ENCODE peak calls at places on chromosomes 12 and 14, in four cellular contexts. M is left lung, U is heart right ventricle, C is neural progenitor cell. W is an unnamed sample.
A peak's percentile ranks its signal among the peaks of the same experiment; 100 is the strongest.

GRCh38 chr12:105554223-105554678 is 223.8 kb downstream of the C12orf75 start:
- DNase-seq in M (no peak), U (no peak), C (peak; percentile 70), W (no peak)

GRCh38 chr12:111578276-111578970 is 20.7 kb downstream of the ATXN2 start:
- DNase-seq in M (no peak), U (no peak), C (no peak), W (peak; percentile 72)

GRCh38 chr14:92014014-92014413 is 25.8 kb downstream of the TRIP11 start:
- DNase-seq in M (no peak), U (no peak), C (no peak), W (peak; percentile 16)

GRCh38 chr12:3553681-3554546 is 62.9 kb downstream of the PRMT8 start:
- DNase-seq in M (no peak), U (no peak), C (peak; percentile 38), W (no peak)

GRCh38 chr12:11837318-11837934 is 188.0 kb downstream of the ETV6 start:
- DNase-seq in M (no peak), U (no peak), C (no peak), W (no peak)

GRCh38 chr12:14418526-14418925 is 53.0 kb downstream of the ATF7IP start:
- DNase-seq in M (no peak), U (no peak), C (no peak), W (peak; percentile 34)

GRCh38 chr14:76056128-76056527 is 70.6 kb downstream of the IFT43 start:
- DNase-seq in M (no peak), U (no peak), C (no peak), W (no peak)

GRCh38 chr12:15268927-15269552 is 47.8 kb upstream of the RERG start:
- DNase-seq in M (no peak), U (no peak), C (peak; percentile 73), W (peak; percentile 68)

GRCh38 chr12:57377103-57377840 is 53.6 kb downstream of the R3HDM2 start:
- DNase-seq in M (no peak), U (no peak), C (no peak), W (no peak)

GRCh38 chr14:88605594-88605993 is 42.8 kb downstream of the ZC3H14 start:
- DNase-seq in M (no peak), U (no peak), C (no peak), W (no peak)

GRCh38 chr12:82627799-82628198 is 58.9 kb upstream of the TMTC2 start:
- DNase-seq in M (no peak), U (no peak), C (peak; percentile 64), W (peak; percentile 38)

GRCh38 chr12:114320101-114320500 is 85.8 kb downstream of the TBX5 start:
- DNase-seq in M (no peak), U (no peak), C (no peak), W (no peak)

GRCh38 chr12:68235576-68235975 is 10.0 kb upstream of the IL26 start:
- DNase-seq in M (no peak), U (no peak), C (no peak), W (no peak)

GRCh38 chr12:114406326-114407033 is 536 bp upstream of the TBX5 start:
- DNase-seq in M (no peak), U (no peak), C (peak; percentile 66), W (peak; percentile 58)

GRCh38 chr12:93509506-93509905 is 42.2 kb downstream of the MRPL42 start:
- DNase-seq in M (no peak), U (no peak), C (no peak), W (no peak)

GRCh38 chr12:13362260-13362841 is 165.8 kb downstream of the EMP1 start:
- DNase-seq in M (no peak), U (peak; percentile 34), C (peak; percentile 83), W (peak; percentile 45)

GRCh38 chr14:36293824-36294223 is 26.6 kb downstream of the MBIP start:
- DNase-seq in M (no peak), U (no peak), C (no peak), W (peak; percentile 84)

GRCh38 chr12:12859690-12860089 is 31.7 kb upstream of the GPRC5A start:
- DNase-seq in M (no peak), U (no peak), C (no peak), W (no peak)

GRCh38 chr12:112261559-112261958 is 120.7 kb downstream of the HECTD4 start:
- DNase-seq in M (no peak), U (no peak), C (peak; percentile 27), W (no peak)

GRCh38 chr12:388547-389137 is 478 bp downstream of the KDM5A start:
- DNase-seq in M (no peak), U (peak; percentile 34), C (peak; percentile 74), W (peak; percentile 19)

GRCh38 chr12:18998343-18999270 is 130.9 kb upstream of the PLEKHA5 start:
- DNase-seq in M (no peak), U (no peak), C (no peak), W (peak; percentile 88)

GRCh38 chr12:131740626-131741025 is 29.7 kb downstream of the SFSWAP start:
- DNase-seq in M (no peak), U (no peak), C (no peak), W (no peak)

GRCh38 chr14:30195946-30196345 is 268.3 kb upstream of the PRKD1 start:
- DNase-seq in M (no peak), U (no peak), C (no peak), W (peak; percentile 81)

GRCh38 chr14:60805881-60806569 is 71.5 kb downstream of the MNAT1 start:
- DNase-seq in M (no peak), U (no peak), C (no peak), W (peak; percentile 42)

GRCh38 chr14:20493634-20494033 is 11.7 kb upstream of the RNASE10 start:
- DNase-seq in M (no peak), U (no peak), C (no peak), W (no peak)

GRCh38 chr12:6471992-6472366 is 1.5 kb upstream of the VAMP1 start:
- DNase-seq in M (no peak), U (no peak), C (no peak), W (peak; percentile 43)

GRCh38 chr14:100904307-100905019 is 941 bp upstream of the RTL1 start:
- DNase-seq in M (no peak), U (no peak), C (peak; percentile 94), W (no peak)

GRCh38 chr14:63677891-63678379 is 36.3 kb upstream of the WDR89 start:
- DNase-seq in M (no peak), U (no peak), C (no peak), W (peak; percentile 56)

GRCh38 chr14:33979613-33980276 is 28.9 kb upstream of the EGLN3 start:
- DNase-seq in M (no peak), U (no peak), C (no peak), W (no peak)

GRCh38 chr14:76811561-76811960 is 1.1 kb downstream of the ANGEL1 start:
- DNase-seq in M (no peak), U (no peak), C (peak; percentile 15), W (peak; percentile 56)

GRCh38 chr14:90758959-90759358 is 57.3 kb downstream of the TTC7B start:
- DNase-seq in M (peak; percentile 82), U (peak; percentile 61), C (no peak), W (peak; percentile 76)

GRCh38 chr14:71203306-71203705 is 296.0 kb downstream of the PCNX1 start:
- DNase-seq in M (no peak), U (no peak), C (no peak), W (peak; percentile 68)

GRCh38 chr14:90056821-90057220 is 5.0 kb upstream of the KCNK13 start:
- DNase-seq in M (no peak), U (no peak), C (no peak), W (no peak)

GRCh38 chr14:52182853-52183252 is 84.6 kb upstream of the PTGDR start:
- DNase-seq in M (no peak), U (no peak), C (no peak), W (no peak)
- H3K4me3 ChIP-seq in M (no peak overlapping the region), U (no peak overlapping the region), C (no peak overlapping the region), W (no peak overlapping the region)

GRCh38 chr12:109714913-109715244 is 1.3 kb downstream of the FAM222A start:
- DNase-seq in M (no peak), U (no peak), C (no peak), W (no peak)

GRCh38 chr12:109713187-109713984 is at the start of gene FAM222A:
- DNase-seq in M (peak; percentile 96), U (peak; percentile 99), C (peak; percentile 98), W (peak; percentile 93)

GRCh38 chr12:109715310-109716091 is 1.9 kb downstream of the FAM222A start:
- DNase-seq in M (peak; percentile 61), U (peak; percentile 51), C (peak; percentile 69), W (no peak)

GRCh38 chr12:109716092-109716479 is 2.5 kb downstream of the FAM222A start:
- DNase-seq in M (no peak), U (no peak), C (no peak), W (no peak)

DNA sequence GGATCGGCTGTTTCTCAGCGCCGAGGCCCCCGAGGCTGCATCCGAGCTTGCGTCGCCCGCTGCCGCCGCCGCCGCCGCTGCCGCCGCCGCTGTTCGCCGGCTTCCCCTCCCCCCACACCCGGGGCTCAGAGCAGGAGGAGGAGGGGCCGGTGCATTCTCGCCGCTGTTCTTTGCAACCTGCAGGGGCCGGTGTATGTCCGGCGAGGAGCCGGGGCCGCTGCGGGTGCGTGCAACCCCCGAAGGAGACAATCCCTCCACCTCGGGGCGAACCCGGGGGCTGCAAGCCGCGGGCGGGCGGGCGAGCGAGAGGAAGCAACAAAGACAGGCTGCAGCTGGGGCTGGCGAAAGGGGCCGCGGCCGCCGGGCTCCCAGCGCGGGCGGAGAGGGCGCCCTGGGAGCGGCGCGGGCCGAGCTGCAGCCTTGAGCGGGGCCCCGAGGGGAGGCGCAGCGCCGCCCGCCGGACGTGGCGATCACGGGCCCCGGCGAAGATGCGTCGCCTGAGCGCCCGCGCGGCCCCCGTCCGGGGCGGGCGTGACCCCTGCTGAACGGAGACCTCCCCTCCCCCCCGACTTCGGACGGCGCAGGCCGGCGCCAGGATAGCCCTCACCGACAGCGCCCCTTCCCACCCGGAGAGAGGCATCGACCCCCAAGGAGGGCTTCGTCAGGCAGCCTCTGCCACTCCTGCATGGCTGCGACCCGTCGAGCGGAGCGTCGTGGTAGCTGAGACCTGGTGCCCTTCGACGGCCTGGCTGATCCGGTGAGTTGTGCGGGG is 702 bp downstream of the FAM222A start:
- DNase-seq in M (peak; percentile 85), U (peak; percentile 72), C (peak; percentile 92), W (peak; percentile 9)
- TF ChIP-seq CTCF in M (no peak), U (peak; percentile 12), C (peak; percentile 47), W (no peak)

GRCh38 chr14:32472512-32473472 is 143.7 kb downstream of the AKAP6 start:
- DNase-seq in M (no peak), U (peak; percentile 31), C (peak; percentile 7), W (peak; percentile 86)
- H3K4me3 ChIP-seq in M (no peak overlapping the region), U (no peak overlapping the region), C (no peak overlapping the region), W (peak overlapping the region; percentile 5)

GRCh38 chr12:45655186-45655585 is 74.3 kb upstream of the ARID2 start:
- DNase-seq in M (no peak), U (no peak), C (peak; percentile 39), W (no peak)
- TF ChIP-seq CTCF in M (no peak), U (no peak), C (no peak), W (no peak)